ENCODE peak calls at places on chromosome 22, in six cellular contexts. N is heart left ventricle; O is uterus; K is CD8-positive, alpha-beta T cell; V is thoracic aorta; T is SJSA1. A is an unnamed sample.

GRCh38 chr22:41540365-41540764 is 3.9 kb downstream of the POLR3H start:
- DNase-seq in T (no peak), O (no peak), N (no peak), K (no peak), V (no peak), A (no peak)

GRCh38 chr22:24060375-24060788 is 49.3 kb downstream of the CABIN1 start:
- DNase-seq in N (no peak), O (no peak), K (no peak), T (peak; percentile 61), V (peak; percentile 45), A (no peak)

GRCh38 chr22:23203452-23204124 is 23.3 kb downstream of the BCR start:
- DNase-seq in V (no peak), O (no peak), T (no peak), K (no peak), N (no peak), A (no peak)

GRCh38 chr22:16801571-16801970 is 23.6 kb downstream of the XKR3 start:
- DNase-seq in T (no peak), V (no peak), N (no peak), K (no peak), O (no peak), A (no peak)

GRCh38 chr22:47804281-47804680 is 1041.8 kb downstream of the TBC1D22A start:
- DNase-seq in K (no peak), O (no peak), V (no peak), T (peak; percentile 11), N (no peak), A (no peak)

GRCh38 chr22:30116362-30117117 is 36.3 kb downstream of the HORMAD2 start:
- DNase-seq in T (no peak), K (no peak), O (no peak), V (no peak), N (no peak), A (no peak)

GRCh38 chr22:29320546-29320945 is 5.0 kb upstream of the RASL10A start:
- DNase-seq in T (no peak), K (no peak), V (no peak), O (no peak), N (no peak), A (no peak)

GRCh38 chr22:35862697-35863096 is 145.0 kb downstream of the APOL5 start:
- DNase-seq in T (no peak), K (no peak), N (no peak), O (no peak), V (no peak), A (no peak)

GRCh38 chr22:50292643-50293440 is 14.6 kb downstream of the PLXNB2 start:
- DNase-seq in K (no peak), N (no peak), T (no peak), V (no peak), O (no peak), A (peak; percentile 56)

GRCh38 chr22:48264586-48264985 is 1502.1 kb downstream of the TBC1D22A start:
- DNase-seq in T (no peak), V (no peak), O (no peak), K (no peak), N (no peak), A (no peak)

GRCh38 chr22:37121887-37122591 is 12.5 kb upstream of the TMPRSS6 start:
- DNase-seq in O (no peak), N (no peak), T (peak; percentile 60), K (peak; percentile 84), V (no peak), A (peak; percentile 99)

GRCh38 chr22:36201630-36202312 is at the start of gene APOL4:
- DNase-seq in N (peak; percentile 92), V (peak; percentile 15), O (peak; percentile 75), T (no peak), K (no peak), A (no peak)

GRCh38 chr22:36052505-36052941 is 23.9 kb upstream of the RBFOX2 start:
- DNase-seq in V (no peak), N (no peak), K (no peak), T (peak; percentile 60), O (no peak), A (no peak)

GRCh38 chr22:31436132-31436531 is 36.7 kb downstream of the DRG1 start:
- DNase-seq in K (no peak), T (no peak), V (no peak), O (no peak), N (no peak), A (no peak)

GRCh38 chr22:24315367-24315781 is 44.7 kb downstream of the SPECC1L start:
- DNase-seq in N (no peak), T (no peak), O (no peak), V (no peak), K (no peak), A (no peak)

GRCh38 chr22:24191381-24191841 is 10.1 kb downstream of the SUSD2 start:
- DNase-seq in N (peak; percentile 23), K (no peak), V (no peak), O (no peak), T (no peak), A (no peak)

GRCh38 chr22:22184277-22184807 is 60.2 kb upstream of the VPREB1 start:
- DNase-seq in O (no peak), N (no peak), V (no peak), T (no peak), K (no peak), A (no peak)

GRCh38 chr22:36081023-36081431 is 52.4 kb upstream of the RBFOX2 start:
- DNase-seq in O (peak; percentile 66), V (no peak), N (no peak), T (no peak), K (no peak), A (no peak)

GRCh38 chr22:36306227-36306626 is 53.3 kb downstream of the APOL1 start:
- DNase-seq in O (no peak), V (no peak), N (no peak), K (no peak), T (no peak), A (no peak)

DNA sequence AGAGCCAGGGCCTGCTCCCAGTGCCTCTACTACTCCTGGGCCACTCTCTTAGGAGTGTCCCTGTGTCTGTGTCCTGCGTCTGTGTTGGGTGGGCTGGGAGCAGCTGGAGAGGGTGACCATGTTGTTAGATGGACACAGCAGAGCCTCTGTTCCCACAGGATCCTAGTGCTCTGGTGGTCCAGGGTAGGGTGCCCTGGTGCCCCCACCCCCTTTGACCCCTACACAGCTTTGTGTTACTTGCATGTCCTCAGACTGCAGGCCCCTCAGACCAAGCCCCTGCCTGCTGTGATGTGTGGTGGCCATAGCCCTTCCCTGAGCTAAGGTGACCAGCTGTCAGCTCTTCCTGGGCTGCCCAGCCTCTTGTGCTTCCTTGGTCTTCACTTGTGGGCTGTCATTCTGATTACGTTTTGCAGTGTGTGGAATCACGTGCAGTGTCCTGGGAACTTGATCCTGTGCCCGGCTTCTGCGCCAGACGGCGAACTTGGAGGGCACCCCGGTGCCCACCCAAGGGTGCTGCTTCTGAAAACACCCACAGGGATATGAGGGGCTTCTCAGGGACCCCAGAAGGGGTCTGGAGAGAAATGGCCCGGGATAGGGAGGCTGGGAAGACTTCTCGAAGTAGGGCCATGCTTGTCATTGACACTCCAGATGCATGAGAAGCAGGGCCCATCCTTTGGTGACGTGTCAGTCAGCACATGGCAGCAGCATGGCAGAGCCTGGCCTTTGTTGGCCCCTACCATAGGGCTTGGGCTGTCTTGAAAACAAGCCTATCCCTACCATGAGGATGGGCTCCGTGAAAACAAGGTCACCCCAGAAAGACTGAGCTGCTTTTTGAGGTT is 1.5 kb downstream of the TANGO2 start:
- DNase-seq in N (peak; percentile 47), K (no peak), O (no peak), T (no peak), V (no peak), A (no peak)
- H3K4me3 ChIP-seq in N (peak overlapping the region; percentile 95), K (peak overlapping the region; percentile 79), O (no peak overlapping the region), T (peak overlapping the region; percentile 88), V (peak overlapping the region; percentile 86), A (peak overlapping the region; percentile 77)

GRCh38 chr22:39992088-39992826 is 2.5 kb upstream of the FAM83F start:
- DNase-seq in T (no peak), N (no peak), O (no peak), V (no peak), K (no peak), A (no peak)

GRCh38 chr22:39988386-39989114 is 6.2 kb upstream of the FAM83F start:
- DNase-seq in T (no peak), O (no peak), N (no peak), V (no peak), K (no peak), A (no peak)

GRCh38 chr22:39990688-39991087 is 4.1 kb upstream of the FAM83F start:
- DNase-seq in T (no peak), N (no peak), O (no peak), K (no peak), V (no peak), A (no peak)

GRCh38 chr22:39991164-39991860 is 3.4 kb upstream of the FAM83F start:
- DNase-seq in O (no peak), N (no peak), K (no peak), V (no peak), T (no peak), A (no peak)

DNA sequence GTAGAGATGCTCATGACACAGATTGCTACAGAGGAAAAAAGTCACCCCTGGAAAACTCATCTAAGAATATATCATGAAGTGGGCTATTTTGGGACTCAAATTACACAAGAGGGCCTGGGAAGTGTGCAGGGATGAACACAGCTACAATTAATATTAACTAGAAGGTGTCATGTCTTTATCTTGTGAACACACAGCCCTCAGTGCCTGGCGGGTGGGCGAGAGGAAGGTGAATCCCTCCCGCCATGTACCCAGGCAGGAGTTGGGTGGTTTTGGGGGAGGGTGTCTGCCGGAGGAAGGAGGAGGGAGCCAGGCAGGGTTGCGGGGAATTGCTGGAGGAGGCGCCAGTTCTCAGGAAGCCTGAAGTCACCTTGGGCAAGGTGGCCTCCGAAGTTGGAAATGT is 5.1 kb upstream of the FAM83F start:
- DNase-seq in O (no peak), V (no peak), K (no peak), N (no peak), T (no peak), A (no peak)
- H3K27ac ChIP-seq in O (no peak overlapping the region), V (no peak overlapping the region), K (no peak overlapping the region), N (peak overlapping the region; percentile 75), T (no peak overlapping the region), A (no peak overlapping the region)

DNA sequence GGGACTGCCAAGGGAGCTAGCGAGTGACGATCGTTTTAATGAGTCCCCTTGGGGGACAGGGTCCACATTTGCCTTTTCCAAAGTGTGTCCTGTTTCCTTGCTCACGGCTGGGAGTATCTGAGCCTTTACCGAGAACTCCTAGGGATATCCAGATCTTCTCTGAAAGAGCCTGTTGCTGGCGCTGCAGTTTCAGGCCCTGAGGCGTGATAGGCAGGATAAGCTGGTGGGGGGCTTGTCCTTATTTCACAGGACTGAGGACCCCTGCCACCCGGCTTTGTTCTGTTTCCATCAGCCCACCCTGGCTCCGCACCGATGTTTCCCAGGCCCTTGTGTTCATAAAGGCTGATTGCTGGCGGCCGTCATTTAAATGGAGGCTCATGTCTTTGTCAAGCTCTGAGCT is 9.3 kb upstream of the NPTXR start:
- DNase-seq in V (no peak), K (no peak), T (no peak), N (no peak), O (no peak), A (no peak)
- H3K4me3 ChIP-seq in V (no peak overlapping the region), K (no peak overlapping the region), T (no peak overlapping the region), N (no peak overlapping the region), O (no peak overlapping the region), A (no peak overlapping the region)

DNA sequence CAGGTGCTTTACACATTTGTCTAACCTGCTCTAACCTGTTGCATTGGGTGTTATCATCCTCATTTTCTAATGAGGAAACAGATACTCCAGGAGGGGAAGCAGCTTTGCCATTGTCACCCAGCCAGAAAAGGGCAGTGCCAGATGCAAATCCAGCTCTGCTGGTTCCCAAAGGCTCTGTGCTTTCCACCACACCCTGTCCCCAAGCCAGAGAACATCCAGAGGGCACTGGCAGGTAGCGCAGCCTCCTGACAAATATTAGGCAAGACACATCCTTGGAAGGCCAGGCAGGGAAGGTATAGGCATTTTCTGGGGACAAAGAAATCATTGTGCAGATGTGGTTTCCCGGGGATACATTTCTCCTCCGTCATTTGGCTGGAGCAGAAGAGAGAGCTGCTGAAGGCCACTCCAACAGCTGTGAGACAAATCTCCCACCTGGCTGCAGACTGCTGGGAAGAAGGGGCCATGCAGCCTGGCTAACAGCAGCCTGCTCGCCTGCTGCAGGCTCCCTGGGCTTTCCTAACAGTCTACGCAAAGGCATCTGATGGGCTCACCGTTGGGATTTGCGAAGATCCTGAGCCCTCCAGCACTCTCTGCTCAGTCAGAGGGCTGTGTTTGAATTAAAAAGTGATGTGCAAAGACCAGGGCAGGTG is 93.9 kb upstream of the PITPNB start:
- DNase-seq in V (no peak), N (peak; percentile 13), T (no peak), O (no peak), K (no peak), A (no peak)
- H3K27ac ChIP-seq in V (no peak overlapping the region), N (no peak overlapping the region), T (no peak overlapping the region), O (no peak overlapping the region), K (no peak overlapping the region), A (no peak overlapping the region)

A was measured in CD4-positive, CD25-positive, alpha-beta regulatory T cell.